ENCODE peak calls at places on chromosome 15, in eight cellular contexts. Y is heart left ventricle; W is neural crest cell; Z is right atrium auricular region; F is transverse colon; X is mucosa of descending colon; I is T-helper 9 cell; M is activated CD4-positive, alpha-beta T cell treated with anti-CD3 and anti-CD28 coated beads, Interleukin-2, amount 10 ng/mL, durations not matched to agents 24 days and 14 days. A is an unnamed sample.
A peak's percentile ranks its signal among the peaks of the same experiment; 100 is the strongest.

GRCh38 chr15:92451225-92451825 is 57.6 kb downstream of the ST8SIA2 start:
- DNase-seq in Y (no peak), X (no peak), F (no peak), W (no peak), Z (no peak), I (no peak), M (no peak), A (peak; percentile 53)

GRCh38 chr15:40420071-40420713 is 14.6 kb downstream of the IVD start:
- DNase-seq in Y (peak; percentile 43), W (no peak), X (no peak), M (no peak), F (no peak), I (no peak), Z (no peak), A (no peak)

GRCh38 chr15:40344631-40345120 is 3.9 kb upstream of the CCDC9B start:
- DNase-seq in F (peak; percentile 85), Z (no peak), I (peak; percentile 59), M (peak; percentile 91), Y (peak; percentile 61), W (peak; percentile 57), X (peak; percentile 79), A (no peak)

GRCh38 chr15:33343275-33343674 is 32.5 kb downstream of the RYR3 start:
- DNase-seq in Z (no peak), W (no peak), X (no peak), Y (no peak), M (no peak), F (no peak), I (no peak), A (no peak)

GRCh38 chr15:83446904-83447708 is at the start of gene SH3GL3:
- DNase-seq in M (peak; percentile 89), F (peak; percentile 49), W (peak; percentile 76), Z (peak; percentile 83), Y (peak; percentile 78), I (no peak), X (peak; percentile 66), A (peak; percentile 20)

GRCh38 chr15:58852347-58852746 is 81.1 kb downstream of the SLTM start:
- DNase-seq in M (no peak), I (no peak), X (no peak), Y (no peak), Z (no peak), F (no peak), W (no peak), A (no peak)

GRCh38 chr15:49101536-49101935 is 53.9 kb downstream of the COPS2 start:
- DNase-seq in X (no peak), Z (no peak), F (no peak), M (no peak), I (no peak), Y (no peak), W (no peak), A (no peak)

GRCh38 chr15:67941643-67942315 is 101.9 kb upstream of the RNU6-1 start:
- DNase-seq in I (no peak), F (no peak), Y (no peak), M (no peak), Z (no peak), X (no peak), W (no peak), A (no peak)

GRCh38 chr15:58447244-58448010 is 15.6 kb downstream of the LIPC start:
- DNase-seq in I (no peak), X (no peak), W (no peak), Z (no peak), Y (no peak), M (no peak), F (no peak), A (peak; percentile 91)

GRCh38 chr15:58628206-58629057 is 121.1 kb downstream of the ADAM10 start:
- DNase-seq in I (no peak), F (no peak), W (no peak), Y (no peak), X (no peak), Z (no peak), M (peak; percentile 69), A (no peak)

GRCh38 chr15:77094397-77095030 is 23.6 kb upstream of the TSPAN3 start:
- DNase-seq in I (no peak), Y (no peak), W (no peak), X (no peak), F (no peak), Z (no peak), M (no peak), A (no peak)

GRCh38 chr15:26051771-26052685 is 188.9 kb upstream of the ATP10A start:
- DNase-seq in Y (peak; percentile 21), X (no peak), F (peak; percentile 7), Z (no peak), I (no peak), M (no peak), W (no peak), A (no peak)

GRCh38 chr15:67696087-67696486 is 129.2 kb upstream of the SKOR1 start:
- DNase-seq in Z (no peak), W (no peak), Y (no peak), F (no peak), X (no peak), I (no peak), M (no peak), A (no peak)

GRCh38 chr15:78076231-78077052 is 1.1 kb downstream of the TBC1D2B start:
- DNase-seq in X (no peak), M (no peak), F (no peak), Y (no peak), I (no peak), W (no peak), Z (no peak), A (no peak)

GRCh38 chr15:47998523-47999113 is 122.2 kb upstream of the SLC24A5 start:
- DNase-seq in M (no peak), W (no peak), X (no peak), Z (no peak), F (no peak), Y (no peak), I (no peak), A (no peak)